ENCODE peak calls at places on chromosome 9, in four cellular contexts. I is naive thymus-derived CD8-positive, alpha-beta T cell; B is H7; W is NCI-H1694. S is an unnamed sample.

GRCh38 chr9:108628281-108628680 is 227.5 kb downstream of the ACTL7B start:
- DNase-seq in I (no peak), B (no peak), W (no peak), S (no peak)

GRCh38 chr9:97386733-97387503 is 25.0 kb upstream of the TDRD7 start:
- DNase-seq in I (peak), B (peak), W (peak), S (peak)

GRCh38 chr9:134544388-134545212 is 97.0 kb upstream of the COL5A1 start:
- DNase-seq in I (no peak), B (peak), W (no peak), S (no peak)

GRCh38 chr9:79868532-79869189 is 296.9 kb downstream of the TLE4 start:
- DNase-seq in I (no peak), B (no peak), W (no peak), S (no peak)

GRCh38 chr9:37753489-37754190 is at the start of gene TRMT10B:
- DNase-seq in I (peak), B (peak), W (peak), S (peak)

GRCh38 chr9:124208571-124208970 is 49.2 kb upstream of the NEK6 start:
- DNase-seq in I (no peak), B (no peak), W (no peak), S (no peak)

GRCh38 chr9:84129529-84129928 is 148.9 kb downstream of the RMI1 start:
- DNase-seq in I (no peak), B (no peak), W (no peak), S (no peak)

GRCh38 chr9:93569775-93570174 is 6.6 kb upstream of the PHF2 start:
- DNase-seq in I (no peak), B (no peak), W (no peak), S (no peak)

GRCh38 chr9:35287986-35288515 is 126.2 kb downstream of the UNC13B start:
- DNase-seq in I (no peak), B (no peak), W (no peak), S (no peak)

GRCh38 chr9:134592018-134592818 is 49.4 kb upstream of the COL5A1 start:
- DNase-seq in I (no peak), B (peak), W (no peak), S (no peak)

GRCh38 chr9:112555844-112556482 is 69.3 kb downstream of the KIAA1958 start:
- DNase-seq in I (no peak), B (no peak), W (no peak), S (no peak)

GRCh38 chr9:107638922-107639321 is 149.4 kb upstream of the KLF4 start:
- DNase-seq in I (no peak), B (no peak), W (no peak), S (peak)

GRCh38 chr9:88807426-88807825 is 183.8 kb upstream of the S1PR3 start:
- DNase-seq in I (no peak), B (no peak), W (no peak), S (no peak)

GRCh38 chr9:137985637-137986071 is 108.1 kb downstream of the CACNA1B start:
- DNase-seq in I (no peak), B (peak), W (no peak), S (no peak)

GRCh38 chr9:20591223-20591622 is 31.1 kb downstream of the MLLT3 start:
- DNase-seq in I (no peak), B (no peak), W (no peak), S (no peak)

GRCh38 chr9:110255417-110256141 is 728 bp downstream of the TXN start:
- DNase-seq in I (no peak), B (peak), W (no peak), S (peak)

GRCh38 chr9:93505518-93506123 is 52.2 kb upstream of the FAM120AOS start:
- DNase-seq in I (no peak), B (no peak), W (no peak), S (no peak)

GRCh38 chr9:136039488-136039887 is 55.6 kb downstream of the NACC2 start:
- DNase-seq in I (no peak), B (no peak), W (no peak), S (no peak)

GRCh38 chr9:107351382-107352045 is 68.4 kb downstream of the RAD23B start:
- DNase-seq in I (no peak), B (no peak), W (no peak), S (no peak)

GRCh38 chr9:104772707-104773106 is 8.8 kb downstream of the NIPSNAP3B start:
- DNase-seq in I (no peak), B (no peak), W (no peak), S (peak)